ENCODE peak calls at places on chromosomes 4 and X, in five cellular contexts. One of them, this sample, is unnamed.

GRCh38 chr4:74056858-74057562 is 18.5 kb upstream of the CXCL3 start:
- DNase-seq in NCI-H1092: no peak
- DNase-seq in activated T-cell treated with anti-CD3 and anti-CD28 coated beads, Interleukin-2, amount 50 U/mL, for 24 hours: no peak
- DNase-seq in activated effector memory CD4-positive, alpha-beta T cell treated with Interleukin-2 at 50 U/mL for 16 hours: no peak
- DNase-seq in activated CD8-positive, alpha-beta memory T cell treated with anti-CD3 and anti-CD28 coated beads for 48 hours: no peak
- DNase-seq in this sample: no peak

GRCh38 chr4:1012031-1012739 is 759 bp downstream of the FGFRL1 start:
- DNase-seq in activated T-cell treated with anti-CD3 and anti-CD28 coated beads, Interleukin-2, amount 50 U/mL, for 24 hours: peak
- DNase-seq in activated effector memory CD4-positive, alpha-beta T cell treated with Interleukin-2 at 50 U/mL for 16 hours: peak
- DNase-seq in NCI-H1092: no peak
- DNase-seq in activated CD8-positive, alpha-beta memory T cell treated with anti-CD3 and anti-CD28 coated beads for 48 hours: no peak
- DNase-seq in this sample: no peak

GRCh38 chr4:56433280-56433679 is 2.1 kb downstream of the PPAT start:
- DNase-seq in NCI-H1092: no peak
- DNase-seq in activated T-cell treated with anti-CD3 and anti-CD28 coated beads, Interleukin-2, amount 50 U/mL, for 24 hours: no peak
- DNase-seq in activated effector memory CD4-positive, alpha-beta T cell treated with Interleukin-2 at 50 U/mL for 16 hours: no peak
- DNase-seq in activated CD8-positive, alpha-beta memory T cell treated with anti-CD3 and anti-CD28 coated beads for 48 hours: no peak
- DNase-seq in this sample: no peak

GRCh38 chr4:128600996-128601857 is 208.3 kb upstream of the JADE1 start:
- DNase-seq in activated CD8-positive, alpha-beta memory T cell treated with anti-CD3 and anti-CD28 coated beads for 48 hours: no peak
- DNase-seq in NCI-H1092: peak
- DNase-seq in activated effector memory CD4-positive, alpha-beta T cell treated with Interleukin-2 at 50 U/mL for 16 hours: no peak
- DNase-seq in activated T-cell treated with anti-CD3 and anti-CD28 coated beads, Interleukin-2, amount 50 U/mL, for 24 hours: no peak
- DNase-seq in this sample: peak

GRCh38 chr4:16231570-16232252 is 5.4 kb upstream of the TAPT1 start:
- DNase-seq in activated effector memory CD4-positive, alpha-beta T cell treated with Interleukin-2 at 50 U/mL for 16 hours: no peak
- DNase-seq in activated CD8-positive, alpha-beta memory T cell treated with anti-CD3 and anti-CD28 coated beads for 48 hours: no peak
- DNase-seq in NCI-H1092: no peak
- DNase-seq in activated T-cell treated with anti-CD3 and anti-CD28 coated beads, Interleukin-2, amount 50 U/mL, for 24 hours: no peak
- DNase-seq in this sample: no peak

GRCh38 chr4:152072001-152072485 is 311.2 kb upstream of the GATB start:
- DNase-seq in activated T-cell treated with anti-CD3 and anti-CD28 coated beads, Interleukin-2, amount 50 U/mL, for 24 hours: no peak
- DNase-seq in NCI-H1092: no peak
- DNase-seq in activated CD8-positive, alpha-beta memory T cell treated with anti-CD3 and anti-CD28 coated beads for 48 hours: no peak
- DNase-seq in activated effector memory CD4-positive, alpha-beta T cell treated with Interleukin-2 at 50 U/mL for 16 hours: no peak
- DNase-seq in this sample: no peak

GRCh38 chr4:25949166-25949748 is 35.2 kb downstream of the SMIM20 start:
- DNase-seq in activated T-cell treated with anti-CD3 and anti-CD28 coated beads, Interleukin-2, amount 50 U/mL, for 24 hours: no peak
- DNase-seq in NCI-H1092: no peak
- DNase-seq in activated effector memory CD4-positive, alpha-beta T cell treated with Interleukin-2 at 50 U/mL for 16 hours: no peak
- DNase-seq in activated CD8-positive, alpha-beta memory T cell treated with anti-CD3 and anti-CD28 coated beads for 48 hours: no peak
- DNase-seq in this sample: no peak

GRCh38 chr4:87824352-87824751 is 8.4 kb upstream of the MEPE start:
- DNase-seq in activated T-cell treated with anti-CD3 and anti-CD28 coated beads, Interleukin-2, amount 50 U/mL, for 24 hours: no peak
- DNase-seq in NCI-H1092: no peak
- DNase-seq in activated CD8-positive, alpha-beta memory T cell treated with anti-CD3 and anti-CD28 coated beads for 48 hours: no peak
- DNase-seq in activated effector memory CD4-positive, alpha-beta T cell treated with Interleukin-2 at 50 U/mL for 16 hours: no peak
- DNase-seq in this sample: no peak

GRCh38 chrX:25131055-25131454 is 115.3 kb upstream of the ARX start:
- DNase-seq in activated CD8-positive, alpha-beta memory T cell treated with anti-CD3 and anti-CD28 coated beads for 48 hours: no peak
- DNase-seq in activated effector memory CD4-positive, alpha-beta T cell treated with Interleukin-2 at 50 U/mL for 16 hours: no peak
- DNase-seq in activated T-cell treated with anti-CD3 and anti-CD28 coated beads, Interleukin-2, amount 50 U/mL, for 24 hours: no peak
- DNase-seq in NCI-H1092: no peak
- DNase-seq in this sample: no peak

GRCh38 chr4:26753642-26754041 is 107.0 kb upstream of the STIM2 start:
- DNase-seq in activated T-cell treated with anti-CD3 and anti-CD28 coated beads, Interleukin-2, amount 50 U/mL, for 24 hours: no peak
- DNase-seq in NCI-H1092: no peak
- DNase-seq in activated effector memory CD4-positive, alpha-beta T cell treated with Interleukin-2 at 50 U/mL for 16 hours: no peak
- DNase-seq in activated CD8-positive, alpha-beta memory T cell treated with anti-CD3 and anti-CD28 coated beads for 48 hours: no peak
- DNase-seq in this sample: no peak

GRCh38 chr4:159698336-159698735 is 595.5 kb downstream of the RAPGEF2 start:
- DNase-seq in activated T-cell treated with anti-CD3 and anti-CD28 coated beads, Interleukin-2, amount 50 U/mL, for 24 hours: no peak
- DNase-seq in NCI-H1092: no peak
- DNase-seq in activated effector memory CD4-positive, alpha-beta T cell treated with Interleukin-2 at 50 U/mL for 16 hours: no peak
- DNase-seq in activated CD8-positive, alpha-beta memory T cell treated with anti-CD3 and anti-CD28 coated beads for 48 hours: no peak
- DNase-seq in this sample: no peak

GRCh38 chr4:39353478-39354177 is 12.5 kb downstream of the RFC1 start:
- DNase-seq in activated effector memory CD4-positive, alpha-beta T cell treated with Interleukin-2 at 50 U/mL for 16 hours: no peak
- DNase-seq in NCI-H1092: no peak
- DNase-seq in activated CD8-positive, alpha-beta memory T cell treated with anti-CD3 and anti-CD28 coated beads for 48 hours: no peak
- DNase-seq in activated T-cell treated with anti-CD3 and anti-CD28 coated beads, Interleukin-2, amount 50 U/mL, for 24 hours: no peak
- DNase-seq in this sample: no peak

GRCh38 chrX:129877401-129877800 is 28.6 kb upstream of the UTP14A start:
- DNase-seq in activated CD8-positive, alpha-beta memory T cell treated with anti-CD3 and anti-CD28 coated beads for 48 hours: no peak
- DNase-seq in NCI-H1092: no peak
- DNase-seq in activated effector memory CD4-positive, alpha-beta T cell treated with Interleukin-2 at 50 U/mL for 16 hours: no peak
- DNase-seq in activated T-cell treated with anti-CD3 and anti-CD28 coated beads, Interleukin-2, amount 50 U/mL, for 24 hours: no peak
- DNase-seq in this sample: no peak

GRCh38 chr4:89021062-89021461 is 35.9 kb downstream of the FAM13A start:
- DNase-seq in activated T-cell treated with anti-CD3 and anti-CD28 coated beads, Interleukin-2, amount 50 U/mL, for 24 hours: no peak
- DNase-seq in NCI-H1092: no peak
- DNase-seq in activated CD8-positive, alpha-beta memory T cell treated with anti-CD3 and anti-CD28 coated beads for 48 hours: no peak
- DNase-seq in activated effector memory CD4-positive, alpha-beta T cell treated with Interleukin-2 at 50 U/mL for 16 hours: no peak
- DNase-seq in this sample: no peak

GRCh38 chrX:46707274-46707965 is 51.5 kb downstream of the SLC9A7 start:
- DNase-seq in activated T-cell treated with anti-CD3 and anti-CD28 coated beads, Interleukin-2, amount 50 U/mL, for 24 hours: no peak
- DNase-seq in activated effector memory CD4-positive, alpha-beta T cell treated with Interleukin-2 at 50 U/mL for 16 hours: no peak
- DNase-seq in activated CD8-positive, alpha-beta memory T cell treated with anti-CD3 and anti-CD28 coated beads for 48 hours: no peak
- DNase-seq in NCI-H1092: no peak
- DNase-seq in this sample: no peak

GRCh38 chr4:118740869-118741268 is 55.7 kb downstream of the METTL14 start:
- DNase-seq in NCI-H1092: no peak
- DNase-seq in activated CD8-positive, alpha-beta memory T cell treated with anti-CD3 and anti-CD28 coated beads for 48 hours: no peak
- DNase-seq in activated effector memory CD4-positive, alpha-beta T cell treated with Interleukin-2 at 50 U/mL for 16 hours: no peak
- DNase-seq in activated T-cell treated with anti-CD3 and anti-CD28 coated beads, Interleukin-2, amount 50 U/mL, for 24 hours: no peak
- DNase-seq in this sample: no peak

GRCh38 chr4:566508-567295 is 9.4 kb downstream of the TMEM271 start:
- DNase-seq in activated effector memory CD4-positive, alpha-beta T cell treated with Interleukin-2 at 50 U/mL for 16 hours: no peak
- DNase-seq in NCI-H1092: no peak
- DNase-seq in activated T-cell treated with anti-CD3 and anti-CD28 coated beads, Interleukin-2, amount 50 U/mL, for 24 hours: no peak
- DNase-seq in activated CD8-positive, alpha-beta memory T cell treated with anti-CD3 and anti-CD28 coated beads for 48 hours: no peak
- DNase-seq in this sample: no peak

GRCh38 chr4:120018786-120019185 is 47.9 kb downstream of the MAD2L1 start:
- DNase-seq in activated effector memory CD4-positive, alpha-beta T cell treated with Interleukin-2 at 50 U/mL for 16 hours: no peak
- DNase-seq in NCI-H1092: no peak
- DNase-seq in activated CD8-positive, alpha-beta memory T cell treated with anti-CD3 and anti-CD28 coated beads for 48 hours: no peak
- DNase-seq in activated T-cell treated with anti-CD3 and anti-CD28 coated beads, Interleukin-2, amount 50 U/mL, for 24 hours: no peak
- DNase-seq in this sample: no peak

GRCh38 chrX:130186645-130187044 is 14.9 kb downstream of the RAB33A start:
- DNase-seq in activated T-cell treated with anti-CD3 and anti-CD28 coated beads, Interleukin-2, amount 50 U/mL, for 24 hours: no peak
- DNase-seq in activated effector memory CD4-positive, alpha-beta T cell treated with Interleukin-2 at 50 U/mL for 16 hours: no peak
- DNase-seq in activated CD8-positive, alpha-beta memory T cell treated with anti-CD3 and anti-CD28 coated beads for 48 hours: no peak
- DNase-seq in NCI-H1092: no peak
- DNase-seq in this sample: no peak

GRCh38 chr4:107468812-107469211 is 251.2 kb downstream of the PAPSS1 start:
- DNase-seq in activated T-cell treated with anti-CD3 and anti-CD28 coated beads, Interleukin-2, amount 50 U/mL, for 24 hours: no peak
- DNase-seq in NCI-H1092: no peak
- DNase-seq in activated CD8-positive, alpha-beta memory T cell treated with anti-CD3 and anti-CD28 coated beads for 48 hours: no peak
- DNase-seq in activated effector memory CD4-positive, alpha-beta T cell treated with Interleukin-2 at 50 U/mL for 16 hours: no peak
- DNase-seq in this sample: no peak

GRCh38 chrX:34586936-34587335 is 70.1 kb downstream of the TMEM47 start:
- DNase-seq in activated T-cell treated with anti-CD3 and anti-CD28 coated beads, Interleukin-2, amount 50 U/mL, for 24 hours: no peak
- DNase-seq in activated effector memory CD4-positive, alpha-beta T cell treated with Interleukin-2 at 50 U/mL for 16 hours: no peak
- DNase-seq in activated CD8-positive, alpha-beta memory T cell treated with anti-CD3 and anti-CD28 coated beads for 48 hours: no peak
- DNase-seq in NCI-H1092: no peak
- DNase-seq in this sample: no peak

GRCh38 chr4:73662709-73663546 is 42.7 kb upstream of the RASSF6 start:
- DNase-seq in activated CD8-positive, alpha-beta memory T cell treated with anti-CD3 and anti-CD28 coated beads for 48 hours: no peak
- DNase-seq in NCI-H1092: peak
- DNase-seq in activated effector memory CD4-positive, alpha-beta T cell treated with Interleukin-2 at 50 U/mL for 16 hours: no peak
- DNase-seq in activated T-cell treated with anti-CD3 and anti-CD28 coated beads, Interleukin-2, amount 50 U/mL, for 24 hours: no peak
- DNase-seq in this sample: no peak

GRCh38 chr4:100042711-100043110 is 92.6 kb upstream of the H2AZ1 start:
- DNase-seq in activated CD8-positive, alpha-beta memory T cell treated with anti-CD3 and anti-CD28 coated beads for 48 hours: no peak
- DNase-seq in activated effector memory CD4-positive, alpha-beta T cell treated with Interleukin-2 at 50 U/mL for 16 hours: no peak
- DNase-seq in activated T-cell treated with anti-CD3 and anti-CD28 coated beads, Interleukin-2, amount 50 U/mL, for 24 hours: no peak
- DNase-seq in NCI-H1092: no peak
- DNase-seq in this sample: no peak

GRCh38 chrX:17737707-17738001 is 361 bp downstream of the SCML1 start:
- DNase-seq in activated effector memory CD4-positive, alpha-beta T cell treated with Interleukin-2 at 50 U/mL for 16 hours: no peak
- DNase-seq in activated T-cell treated with anti-CD3 and anti-CD28 coated beads, Interleukin-2, amount 50 U/mL, for 24 hours: no peak
- DNase-seq in activated CD8-positive, alpha-beta memory T cell treated with anti-CD3 and anti-CD28 coated beads for 48 hours: no peak
- DNase-seq in NCI-H1092: peak
- DNase-seq in this sample: no peak